ENCODE peak calls at places on chromosome 10, in eight cellular contexts. J is ascending aorta; X is NCI-H1105; L is pulmonary artery endothelial cell; P is activated CD8-positive, alpha-beta memory T cell treated with anti-CD3 and anti-CD28 coated beads for 4 hours; T is activated gamma-delta T cell treated with Interleukin-2 at 50 U/mL for 16 hours; Q is amniotic epithelial cell; C is HTR-8/SVneo. O is an unnamed sample.

GRCh38 chr10:3248526-3249255 is 76.1 kb upstream of the PITRM1 start:
- DNase-seq in J (peak; percentile 81), X (no peak), L (no peak), P (no peak), T (no peak), Q (peak; percentile 92), C (peak; percentile 64), O (peak; percentile 81)

GRCh38 chr10:132637477-132638129 is 100.0 kb downstream of the INPP5A start:
- DNase-seq in J (peak; percentile 62), X (peak; percentile 10), L (no peak), P (no peak), T (no peak), Q (peak; percentile 54), C (peak; percentile 74), O (peak; percentile 60)

GRCh38 chr10:97714401-97715258 is 1.1 kb downstream of the MARVELD1 start:
- DNase-seq in J (peak; percentile 88), X (peak; percentile 18), L (no peak), P (no peak), T (no peak), Q (peak; percentile 46), C (peak; percentile 81), O (peak; percentile 59)

GRCh38 chr10:102133373-102134195 is 744 bp downstream of the PPRC1 start:
- DNase-seq in J (peak; percentile 85), X (peak; percentile 23), L (no peak), P (peak; percentile 40), T (peak; percentile 31), Q (peak; percentile 70), C (peak; percentile 73), O (peak; percentile 71)

GRCh38 chr10:91598211-91598981 is 34.5 kb downstream of the PPP1R3C start:
- DNase-seq in J (no peak), X (no peak), L (no peak), P (no peak), T (no peak), Q (peak; percentile 97), C (peak; percentile 73), O (peak; percentile 72)

GRCh38 chr10:127797339-127797738 is 60.4 kb downstream of the FOXI2 start:
- DNase-seq in J (no peak), X (no peak), L (no peak), P (no peak), T (no peak), Q (no peak), C (peak; percentile 3), O (peak; percentile 30)

GRCh38 chr10:88064608-88065383 is 201.4 kb downstream of the PTEN start:
- DNase-seq in J (peak; percentile 84), X (no peak), L (no peak), P (no peak), T (no peak), Q (peak; percentile 73), C (no peak), O (no peak)

GRCh38 chr10:3757638-3758490 is 27.1 kb downstream of the KLF6 start:
- DNase-seq in J (peak; percentile 61), X (no peak), L (no peak), P (no peak), T (peak; percentile 66), Q (peak; percentile 27), C (no peak), O (no peak)

GRCh38 chr10:130377986-130378545 is 241.9 kb downstream of the GLRX3 start:
- DNase-seq in J (no peak), X (peak; percentile 32), L (no peak), P (no peak), T (no peak), Q (no peak), C (no peak), O (no peak)

GRCh38 chr10:97465982-97466381 is 20.0 kb downstream of the ZDHHC16 start:
- DNase-seq in J (no peak), X (no peak), L (no peak), P (no peak), T (no peak), Q (no peak), C (no peak), O (no peak)

GRCh38 chr10:72692897-72693598 is 1.1 kb downstream of the MCU start:
- DNase-seq in J (no peak), X (no peak), L (no peak), P (no peak), T (peak; percentile 10), Q (peak; percentile 16), C (no peak), O (no peak)

GRCh38 chr10:112362833-112363232 is 11.1 kb upstream of the ACSL5 start:
- DNase-seq in J (peak; percentile 87), X (no peak), L (peak; percentile 29), P (no peak), T (no peak), Q (no peak), C (no peak), O (no peak)

GRCh38 chr10:11175823-11176243 is 158.2 kb downstream of the CELF2 start:
- DNase-seq in J (no peak), X (no peak), L (no peak), P (no peak), T (no peak), Q (no peak), C (no peak), O (no peak)

GRCh38 chr10:113128450-113129105 is 178.5 kb downstream of the TCF7L2 start:
- DNase-seq in J (no peak), X (no peak), L (no peak), P (no peak), T (no peak), Q (no peak), C (no peak), O (no peak)

GRCh38 chr10:117980216-117980615 is 66.5 kb downstream of the RAB11FIP2 start:
- DNase-seq in J (no peak), X (no peak), L (no peak), P (no peak), T (no peak), Q (peak; percentile 52), C (peak; percentile 14), O (no peak)

GRCh38 chr10:78937388-78937787 is 131.4 kb upstream of the ZMIZ1 start:
- DNase-seq in J (no peak), X (no peak), L (no peak), P (no peak), T (no peak), Q (peak; percentile 62), C (no peak), O (no peak)

GRCh38 chr10:12333382-12334185 is 15.8 kb upstream of the CAMK1D start:
- DNase-seq in J (peak; percentile 96), X (no peak), L (no peak), P (no peak), T (no peak), Q (peak; percentile 91), C (peak; percentile 89), O (peak; percentile 84)

GRCh38 chr10:6232225-6232807 is 29.6 kb downstream of the PFKFB3 start:
- DNase-seq in J (no peak), X (no peak), L (no peak), P (no peak), T (no peak), Q (no peak), C (no peak), O (no peak)

GRCh38 chr10:62083868-62084267 is 182.4 kb downstream of the ARID5B start:
- DNase-seq in J (peak; percentile 82), X (peak; percentile 53), L (no peak), P (no peak), T (no peak), Q (peak; percentile 65), C (no peak), O (no peak)

GRCh38 chr10:131354380-131354779 is 42.9 kb upstream of the TCERG1L start:
- DNase-seq in J (no peak), X (no peak), L (no peak), P (no peak), T (no peak), Q (no peak), C (no peak), O (peak; percentile 6)

GRCh38 chr10:71705582-71705981 is 14.0 kb downstream of the C10orf105 start:
- DNase-seq in J (no peak), X (no peak), L (no peak), P (no peak), T (no peak), Q (no peak), C (no peak), O (no peak)

GRCh38 chr10:128001346-128001745 is 94.4 kb downstream of the PTPRE start:
- DNase-seq in J (peak; percentile 27), X (no peak), L (no peak), P (no peak), T (no peak), Q (no peak), C (no peak), O (no peak)

GRCh38 chr10:130020651-130021372 is 56.7 kb upstream of the EBF3 start:
- DNase-seq in J (no peak), X (no peak), L (no peak), P (no peak), T (no peak), Q (no peak), C (no peak), O (no peak)

GRCh38 chr10:70528726-70529362 is 50.3 kb downstream of the PALD1 start:
- DNase-seq in J (no peak), X (no peak), L (no peak), P (no peak), T (no peak), Q (peak; percentile 65), C (peak; percentile 49), O (peak; percentile 57)

GRCh38 chr10:89171263-89171872 is 35.7 kb downstream of the CH25H start:
- DNase-seq in J (no peak), X (no peak), L (no peak), P (no peak), T (no peak), Q (no peak), C (no peak), O (no peak)

GRCh38 chr10:30058570-30059132 is 735 bp downstream of the JCAD start:
- DNase-seq in J (peak; percentile 61), X (no peak), L (no peak), P (no peak), T (no peak), Q (no peak), C (no peak), O (peak; percentile 9)

GRCh38 chr10:52318822-52319464 is 4.9 kb downstream of the DKK1 start:
- DNase-seq in J (no peak), X (no peak), L (peak; percentile 88), P (no peak), T (no peak), Q (peak; percentile 98), C (peak; percentile 67), O (peak; percentile 78)

GRCh38 chr10:122013311-122013780 is 24.4 kb downstream of the TACC2 start:
- DNase-seq in J (peak; percentile 68), X (no peak), L (no peak), P (no peak), T (no peak), Q (no peak), C (no peak), O (no peak)

GRCh38 chr10:70770001-70770400 is 15.2 kb downstream of the TBATA start:
- DNase-seq in J (no peak), X (no peak), L (no peak), P (no peak), T (no peak), Q (no peak), C (no peak), O (no peak)

GRCh38 chr10:71390921-71391690 is 5.6 kb upstream of the CDH23 start:
- DNase-seq in J (peak; percentile 38), X (no peak), L (no peak), P (no peak), T (no peak), Q (no peak), C (no peak), O (no peak)